ENCODE peak calls at places on chromosomes 13 and 19, in ten cellular contexts. U, Q, J, S, V, O, A, K, X and N are unnamed samples.

GRCh38 chr13:44908266-44908665 is 81.0 kb downstream of the NUFIP1 start:
- DNase-seq in U (no peak), Q (no peak), J (no peak), S (no peak), V (no peak), O (no peak), A (no peak), K (no peak), X (no peak), N (no peak)

GRCh38 chr19:5671600-5671999 is 8.7 kb downstream of the MICOS13 start:
- DNase-seq in U (peak), Q (no peak), J (no peak), S (no peak), V (no peak), O (no peak), A (no peak), K (no peak), X (no peak), N (no peak)

GRCh38 chr13:45411226-45411625 is 6.9 kb downstream of the SLC25A30 start:
- DNase-seq in U (no peak), Q (no peak), J (no peak), S (no peak), V (no peak), O (no peak), A (no peak), K (no peak), X (no peak), N (no peak)

GRCh38 chr13:53191091-53191490 is 162.5 kb downstream of the OLFM4 start:
- DNase-seq in U (no peak), Q (no peak), J (no peak), S (no peak), V (no peak), O (no peak), A (no peak), K (no peak), X (no peak), N (peak)

GRCh38 chr19:5097959-5098623 is 129.2 kb downstream of the KDM4B start:
- DNase-seq in U (no peak), Q (no peak), J (no peak), S (no peak), V (no peak), O (no peak), A (no peak), K (no peak), X (no peak), N (no peak)

GRCh38 chr19:35792888-35793287 is 17.5 kb downstream of the ARHGAP33 start:
- DNase-seq in U (no peak), Q (no peak), J (no peak), S (no peak), V (no peak), O (no peak), A (no peak), K (no peak), X (no peak), N (no peak)

GRCh38 chr19:53103141-53103902 is at the start of gene ZNF160:
- DNase-seq in U (peak), Q (peak), J (peak), S (peak), V (peak), O (peak), A (peak), K (peak), X (peak), N (peak)

GRCh38 chr19:17834350-17835181 is 13.2 kb downstream of the JAK3 start:
- DNase-seq in U (no peak), Q (no peak), J (no peak), S (no peak), V (no peak), O (peak), A (no peak), K (no peak), X (no peak), N (peak)

GRCh38 chr19:7287716-7288115 is 6.5 kb downstream of the INSR start:
- DNase-seq in U (no peak), Q (no peak), J (no peak), S (no peak), V (no peak), O (no peak), A (no peak), K (no peak), X (no peak), N (no peak)

GRCh38 chr13:23506821-23507210 is 63.4 kb upstream of the TNFRSF19 start:
- DNase-seq in U (no peak), Q (no peak), J (no peak), S (no peak), V (no peak), O (no peak), A (no peak), K (no peak), X (no peak), N (peak)

GRCh38 chr19:54100560-54100959 is at the start of gene OSCAR:
- DNase-seq in U (peak), Q (no peak), J (peak), S (no peak), V (no peak), O (no peak), A (no peak), K (no peak), X (no peak), N (no peak)

GRCh38 chr13:45368571-45368970 is 27.6 kb upstream of the TPT1 start:
- DNase-seq in U (no peak), Q (no peak), J (no peak), S (no peak), V (no peak), O (no peak), A (no peak), K (no peak), X (no peak), N (no peak)

GRCh38 chr13:24698686-24699085 is 18.5 kb downstream of the ATP12A start:
- DNase-seq in U (no peak), Q (no peak), J (no peak), S (no peak), V (no peak), O (no peak), A (no peak), K (no peak), X (no peak), N (no peak)

GRCh38 chr13:52004508-52005183 is 6.6 kb downstream of the ATP7B start:
- DNase-seq in U (no peak), Q (no peak), J (no peak), S (no peak), V (no peak), O (no peak), A (no peak), K (no peak), X (no peak), N (no peak)

GRCh38 chr13:31009166-31009565 is 76.7 kb downstream of the TEX26 start:
- DNase-seq in U (no peak), Q (no peak), J (no peak), S (no peak), V (no peak), O (no peak), A (no peak), K (no peak), X (no peak), N (peak)

GRCh38 chr13:76976929-76977328 is 15.0 kb upstream of the CLN5 start:
- DNase-seq in U (no peak), Q (no peak), J (no peak), S (no peak), V (no peak), O (no peak), A (no peak), K (no peak), X (no peak), N (no peak)

GRCh38 chr19:18906605-18907519 is 10.9 kb upstream of the CERS1 start:
- DNase-seq in U (peak), Q (no peak), J (no peak), S (no peak), V (no peak), O (no peak), A (no peak), K (no peak), X (no peak), N (no peak)

GRCh38 chr13:76016799-76017198 is 380.7 kb downstream of the LMO7 start:
- DNase-seq in U (no peak), Q (no peak), J (peak), S (peak), V (no peak), O (peak), A (no peak), K (no peak), X (peak), N (peak)

GRCh38 chr19:14000691-14001365 is 5.3 kb downstream of the RFX1 start:
- DNase-seq in U (peak), Q (no peak), J (peak), S (no peak), V (no peak), O (no peak), A (no peak), K (no peak), X (no peak), N (no peak)

GRCh38 chr19:39416626-39417120 is 4.2 kb downstream of the PLEKHG2 start:
- DNase-seq in U (no peak), Q (no peak), J (no peak), S (no peak), V (no peak), O (no peak), A (no peak), K (no peak), X (no peak), N (no peak)

GRCh38 chr13:26112843-26113242 is 61.0 kb upstream of the SHISA2 start:
- DNase-seq in U (no peak), Q (no peak), J (no peak), S (no peak), V (no peak), O (no peak), A (no peak), K (no peak), X (no peak), N (peak)

GRCh38 chr13:113935081-113935511 is 38.8 kb downstream of the C13orf46 start:
- DNase-seq in U (peak), Q (no peak), J (no peak), S (no peak), V (no peak), O (no peak), A (peak), K (no peak), X (peak), N (no peak)

GRCh38 chr19:1131718-1132552 is 28.1 kb downstream of the GPX4 start:
- DNase-seq in U (peak), Q (peak), J (peak), S (no peak), V (peak), O (peak), A (peak), K (peak), X (peak), N (peak)